ENCODE peak calls at places on chromosomes 11 and 22, in ten cellular contexts. S is cardiac muscle cell; N is heart left ventricle; F is left ventricle myocardium inferior; R is cardiac fibroblast; Y is IMR-90; T is heart right ventricle; U is foreskin fibroblast; I is pancreas; C is CD8-positive, alpha-beta memory T cell. B is an unnamed sample.

GRCh38 chr22:29871684-29872083 is 11.3 kb upstream of the MTMR3 start:
- DNase-seq in U (peak), C (no peak), S (no peak), N (no peak), R (no peak), I (no peak), Y (no peak), T (no peak), F (no peak), B (no peak)

GRCh38 chr11:130122141-130122575 is 37.4 kb upstream of the ST14 start:
- DNase-seq in Y (no peak), I (no peak), F (no peak), R (no peak), S (no peak), U (no peak), C (no peak), T (no peak), N (no peak), B (no peak)

GRCh38 chr11:125053167-125053566 is 9.9 kb upstream of the SLC37A2 start:
- DNase-seq in Y (no peak), R (no peak), S (no peak), F (no peak), N (no peak), U (no peak), C (no peak), T (no peak), I (no peak), B (no peak)

GRCh38 chr11:93143186-93143585 is 54.6 kb downstream of the SLC36A4 start:
- DNase-seq in S (no peak), I (no peak), N (no peak), F (no peak), T (no peak), Y (peak), U (peak), C (no peak), R (peak), B (no peak)

GRCh38 chr11:117887431-117888139 is 11.1 kb upstream of the FXYD6 start:
- DNase-seq in T (no peak), F (no peak), N (no peak), I (no peak), Y (no peak), S (peak), R (no peak), C (no peak), U (no peak), B (peak)

GRCh38 chr11:10731064-10731680 is 19.9 kb upstream of the CTR9 start:
- DNase-seq in N (no peak), C (no peak), I (no peak), T (no peak), Y (peak), R (no peak), F (no peak), S (no peak), U (no peak), B (no peak)

GRCh38 chr11:35035894-35036408 is 103.0 kb upstream of the CD44 start:
- DNase-seq in Y (peak), T (no peak), S (no peak), F (no peak), I (no peak), U (peak), C (no peak), R (peak), N (no peak), B (no peak)

GRCh38 chr11:2968501-2968900 is 23.6 kb downstream of the NAP1L4 start:
- DNase-seq in I (no peak), S (no peak), Y (no peak), C (no peak), F (no peak), U (no peak), R (no peak), T (no peak), N (no peak), B (no peak)

GRCh38 chr11:67024410-67024809 is 1.5 kb downstream of the SYT12 start:
- DNase-seq in R (no peak), U (no peak), F (no peak), Y (no peak), T (no peak), C (peak), N (no peak), S (no peak), I (no peak), B (no peak)

GRCh38 chr11:82858556-82859091 is 41.6 kb downstream of the PRCP start:
- DNase-seq in F (no peak), U (peak), N (no peak), I (no peak), T (no peak), Y (peak), R (peak), C (no peak), S (no peak), B (no peak)

GRCh38 chr11:94948070-94948617 is 25.2 kb downstream of the CWC15 start:
- DNase-seq in N (no peak), C (no peak), Y (peak), T (no peak), R (peak), F (no peak), S (no peak), I (no peak), U (peak), B (no peak)

GRCh38 chr22:22201185-22201924 is 43.2 kb upstream of the VPREB1 start:
- DNase-seq in R (peak), N (peak), Y (peak), T (peak), F (peak), S (peak), I (no peak), C (peak), U (peak), B (no peak)

GRCh38 chr11:93685196-93685595 is 23.7 kb downstream of the CEP295 start:
- DNase-seq in R (peak), T (no peak), U (no peak), N (no peak), Y (no peak), F (no peak), C (no peak), I (no peak), S (no peak), B (no peak)

GRCh38 chr11:17641792-17642350 is 77.5 kb upstream of the MYOD1 start:
- DNase-seq in F (no peak), T (no peak), I (no peak), R (no peak), C (no peak), U (no peak), S (no peak), N (no peak), Y (no peak), B (no peak)

GRCh38 chr11:98040061-98040808 is 980.5 kb upstream of the CNTN5 start:
- DNase-seq in Y (no peak), C (no peak), R (no peak), N (no peak), U (no peak), S (no peak), T (no peak), I (no peak), F (no peak), B (no peak)

GRCh38 chr22:26169312-26170111 is at the start of gene SEZ6L:
- DNase-seq in Y (no peak), S (peak), I (no peak), U (no peak), F (peak), R (no peak), C (no peak), N (peak), T (peak), B (no peak)

GRCh38 chr11:38278457-38279141 is 1680.6 kb upstream of the RAG2 start:
- DNase-seq in U (no peak), I (no peak), Y (no peak), F (no peak), S (no peak), T (no peak), N (no peak), R (no peak), C (no peak), B (no peak)

GRCh38 chr22:47547239-47547661 is 784.8 kb downstream of the TBC1D22A start:
- DNase-seq in R (no peak), S (no peak), I (no peak), Y (no peak), T (no peak), N (no peak), U (no peak), C (no peak), F (no peak), B (no peak)

GRCh38 chr11:77205467-77206263 is 77.6 kb downstream of the MYO7A start:
- DNase-seq in S (no peak), I (no peak), R (no peak), Y (no peak), N (no peak), T (no peak), C (no peak), U (no peak), F (no peak), B (no peak)

GRCh38 chr11:67239795-67240574 is 26.3 kb upstream of the GRK2 start:
- DNase-seq in I (peak), Y (peak), T (peak), U (peak), R (peak), C (peak), N (peak), S (peak), F (peak), B (peak)

GRCh38 chr11:15159085-15159484 is 44.4 kb downstream of the INSC start:
- DNase-seq in I (no peak), T (no peak), R (peak), Y (peak), F (no peak), N (no peak), C (no peak), S (no peak), U (peak), B (no peak)

GRCh38 chr22:49278357-49278756 is 549.3 kb downstream of the BRD1 start:
- DNase-seq in T (no peak), I (no peak), S (no peak), C (no peak), F (no peak), Y (no peak), U (no peak), R (no peak), N (no peak), B (no peak)

GRCh38 chr22:44260216-44261035 is 52.3 kb downstream of the SHISAL1 start:
- DNase-seq in S (no peak), I (peak), C (no peak), U (no peak), N (no peak), T (no peak), Y (no peak), F (no peak), R (no peak), B (peak)

GRCh38 chr11:119405986-119406385 is 17.0 kb downstream of the THY1 start:
- DNase-seq in C (no peak), F (no peak), N (no peak), I (no peak), Y (peak), R (no peak), S (no peak), T (no peak), U (peak), B (no peak)

GRCh38 chr22:39474351-39474991 is 17.7 kb downstream of the MGAT3 start:
- DNase-seq in C (no peak), I (peak), R (no peak), S (peak), U (peak), F (no peak), Y (peak), T (no peak), N (no peak), B (no peak)

GRCh38 chr11:66386171-66387069 is 14.9 kb upstream of the SLC29A2 start:
- DNase-seq in I (peak), T (peak), C (peak), N (peak), S (peak), U (peak), R (peak), Y (peak), F (peak), B (peak)

GRCh38 chr22:46077669-46078099 is 72.6 kb upstream of the PPARA start:
- DNase-seq in U (peak), R (no peak), I (no peak), F (peak), Y (no peak), S (no peak), C (no peak), T (peak), N (peak), B (peak)

GRCh38 chr22:46079093-46079860 is 71.0 kb upstream of the PPARA start:
- DNase-seq in T (peak), U (no peak), Y (no peak), C (no peak), F (peak), N (no peak), R (no peak), I (no peak), S (no peak), B (peak)

GRCh38 chr22:46079861-46080821 is 70.2 kb upstream of the PPARA start:
- DNase-seq in C (no peak), Y (no peak), S (no peak), F (peak), T (peak), U (peak), N (peak), R (no peak), I (peak), B (peak)

GRCh38 chr22:46076651-46077339 is 73.5 kb upstream of the PPARA start:
- DNase-seq in F (peak), N (peak), T (peak), I (no peak), C (no peak), Y (peak), U (peak), S (no peak), R (peak), B (peak)

GRCh38 chr22:46078241-46079092 is 71.9 kb upstream of the PPARA start:
- DNase-seq in U (peak), Y (no peak), I (peak), N (peak), F (peak), S (no peak), C (no peak), R (peak), T (peak), B (peak)
- H3K4me3 ChIP-seq in U (peak), Y (no peak), I (no peak), N (peak), F (peak), S (no peak), C (no peak), R (peak), T (peak), B (peak)

GRCh38 chr11:73749118-73749517 is 11.8 kb downstream of the RAB6A start:
- DNase-seq in U (no peak), C (no peak), N (no peak), Y (no peak), F (no peak), I (no peak), T (no peak), R (no peak), S (no peak), B (no peak)
- H3K4me3 ChIP-seq in U (no peak), C (no peak), N (no peak), Y (no peak), F (no peak), I (no peak), T (no peak), R (no peak), S (no peak), B (no peak)

GRCh38 chr22:40509401-40510134 is 127.0 kb downstream of the MRTFA start:
- DNase-seq in U (peak), R (peak), T (no peak), S (no peak), C (no peak), I (peak), F (peak), Y (peak), N (peak), B (no peak)

GRCh38 chr22:40507491-40507890 is 129.0 kb downstream of the MRTFA start:
- DNase-seq in Y (no peak), U (no peak), I (no peak), R (no peak), N (no peak), F (no peak), C (no peak), S (no peak), T (no peak), B (no peak)

GRCh38 chr22:40511604-40512003 is 124.9 kb downstream of the MRTFA start:
- DNase-seq in F (no peak), R (peak), S (no peak), N (no peak), T (no peak), Y (no peak), C (no peak), I (peak), U (no peak), B (no peak)

GRCh38 chr22:40512426-40513136 is 123.9 kb downstream of the MRTFA start:
- DNase-seq in Y (peak), T (no peak), I (no peak), R (peak), C (no peak), F (no peak), U (peak), S (no peak), N (no peak), B (peak)

DNA sequence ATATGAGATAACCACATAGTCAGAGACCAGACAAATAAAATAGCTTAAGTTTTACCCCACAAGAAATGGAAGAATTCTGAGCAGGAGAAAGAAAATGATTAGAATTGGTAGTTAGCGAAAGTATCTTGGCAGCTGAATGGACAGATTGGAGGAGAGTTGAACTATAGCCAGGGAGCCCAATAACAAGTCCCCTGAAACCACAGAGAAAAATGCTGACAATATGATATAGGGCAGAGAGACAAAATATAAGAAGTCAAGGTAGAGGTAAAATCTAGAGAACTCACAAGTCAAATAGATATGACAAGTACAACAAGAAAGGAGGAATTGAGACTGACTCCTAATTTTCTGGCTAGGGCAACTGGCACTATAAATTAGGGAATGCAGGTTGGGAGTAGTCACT is 125.6 kb downstream of the MRTFA start:
- DNase-seq in R (no peak), C (no peak), T (no peak), Y (no peak), N (no peak), I (no peak), F (no peak), S (no peak), U (no peak), B (no peak)
- H3K4me3 ChIP-seq in R (no peak), C (no peak), T (no peak), Y (no peak), N (no peak), I (no peak), F (no peak), S (no peak), U (no peak), B (no peak)

GRCh38 chr11:46615756-46616155 is 1.3 kb downstream of the HARBI1 start:
- DNase-seq in Y (peak), U (peak), F (no peak), C (no peak), T (no peak), S (no peak), R (no peak), N (no peak), I (no peak), B (no peak)

GRCh38 chr11:46612326-46612725 is 4.7 kb downstream of the HARBI1 start:
- DNase-seq in T (no peak), Y (no peak), I (no peak), N (no peak), S (no peak), F (no peak), R (no peak), U (no peak), C (no peak), B (no peak)

GRCh38 chr11:46607516-46607915 is 9.5 kb downstream of the HARBI1 start:
- DNase-seq in C (no peak), R (no peak), Y (no peak), T (no peak), S (no peak), I (no peak), F (no peak), U (no peak), N (no peak), B (no peak)

GRCh38 chr11:46616551-46617450 is at the start of gene HARBI1:
- DNase-seq in S (peak), U (peak), T (peak), R (peak), I (peak), N (peak), C (peak), Y (peak), F (peak), B (peak)

DNA sequence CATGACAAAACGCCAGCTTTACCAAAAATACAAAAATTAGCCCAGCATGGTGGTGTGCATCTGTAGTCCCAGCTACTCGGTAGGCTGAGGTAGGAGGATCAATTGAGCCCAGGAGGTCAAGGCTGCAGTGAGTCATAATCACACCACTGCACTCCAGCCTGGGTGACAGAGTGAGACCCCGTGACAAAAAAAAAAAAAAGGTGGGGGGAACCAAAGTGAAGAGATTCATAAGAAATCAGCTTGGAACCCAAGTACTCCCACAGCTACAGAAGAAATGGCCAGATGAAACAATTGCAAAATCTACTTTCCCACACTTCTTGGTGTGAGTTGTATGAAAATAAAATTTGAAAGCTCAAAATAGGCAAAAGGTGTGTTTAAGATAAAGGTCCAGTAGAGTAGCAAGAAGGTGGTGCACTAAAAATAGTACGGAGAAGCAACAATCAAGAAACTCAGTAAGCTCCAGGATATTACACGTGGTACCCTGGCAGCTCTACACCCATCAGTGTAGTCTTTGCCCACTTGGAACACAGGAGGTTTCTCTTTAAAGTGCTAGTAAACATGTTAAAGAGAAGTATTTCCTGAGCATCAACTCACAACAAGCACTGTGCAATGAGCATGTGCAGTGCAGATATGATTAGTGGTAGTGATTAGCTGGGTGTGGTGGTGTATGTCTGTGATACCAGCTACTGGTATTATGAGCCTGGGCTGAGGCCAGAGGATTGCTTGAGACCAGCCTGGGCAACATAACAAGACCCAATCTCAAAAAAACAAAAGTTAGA is 5.3 kb downstream of the HARBI1 start:
- DNase-seq in U (no peak), I (no peak), N (no peak), T (no peak), S (no peak), F (no peak), R (no peak), Y (no peak), C (no peak), B (no peak)
- H3K4me3 ChIP-seq in U (no peak), I (no peak), N (no peak), T (no peak), S (no peak), F (no peak), R (no peak), Y (no peak), C (no peak), B (no peak)

GRCh38 chr11:8913961-8914660 is 3.1 kb downstream of the AKIP1 start:
- DNase-seq in S (peak), C (peak), U (peak), R (peak), N (peak), I (no peak), F (no peak), T (no peak), Y (peak), B (no peak)
- H3K4me3 ChIP-seq in S (no peak), C (peak), U (peak), R (peak), N (peak), I (no peak), F (peak), T (peak), Y (no peak), B (peak)